ENCODE peak calls at places on chromosomes 16 and 17, in seven cellular contexts. S, Z, J, P, B, W and I are unnamed samples.

GRCh38 chr17:1083451-1084187 is 86.7 kb downstream of the TIMM22 start:
- DNase-seq in S (peak; percentile 47), Z (no peak), J (no peak), P (no peak), B (no peak), W (no peak), I (no peak)

GRCh38 chr16:72371307-72372081 is 199.5 kb upstream of the PMFBP1 start:
- DNase-seq in S (peak; percentile 61), Z (no peak), J (no peak), P (no peak), B (no peak), W (peak; percentile 25), I (no peak)

GRCh38 chr16:58158137-58158536 is 29.0 kb upstream of the CFAP20 start:
- DNase-seq in S (no peak), Z (no peak), J (no peak), P (no peak), B (no peak), W (no peak), I (no peak)

GRCh38 chr16:49854227-49855203 is 1.4 kb downstream of the ZNF423 start:
- DNase-seq in S (no peak), Z (no peak), J (peak; percentile 31), P (no peak), B (peak; percentile 53), W (no peak), I (peak; percentile 78)

GRCh38 chr16:86979984-86980553 is 337.1 kb downstream of the C16orf95 start:
- DNase-seq in S (no peak), Z (no peak), J (no peak), P (no peak), B (no peak), W (no peak), I (no peak)

GRCh38 chr17:68763551-68763950 is 162.4 kb upstream of the FAM20A start:
- DNase-seq in S (peak; percentile 36), Z (no peak), J (no peak), P (peak; percentile 38), B (no peak), W (peak; percentile 40), I (no peak)

GRCh38 chr17:27327397-27327796 is 33.5 kb downstream of the WSB1 start:
- DNase-seq in S (no peak), Z (no peak), J (no peak), P (no peak), B (no peak), W (no peak), I (no peak)

GRCh38 chr17:2137342-2138098 is 82.6 kb downstream of the HIC1 start:
- DNase-seq in S (peak; percentile 89), Z (no peak), J (no peak), P (no peak), B (no peak), W (peak; percentile 90), I (no peak)

GRCh38 chr16:85970712-85971220 is 71.8 kb downstream of the IRF8 start:
- DNase-seq in S (peak; percentile 66), Z (no peak), J (no peak), P (peak; percentile 25), B (no peak), W (peak; percentile 0), I (no peak)

GRCh38 chr17:81294512-81295030 is 536 bp downstream of the SLC38A10 start:
- DNase-seq in S (no peak), Z (no peak), J (peak; percentile 53), P (no peak), B (peak; percentile 49), W (peak; percentile 9), I (no peak)

GRCh38 chr17:72338847-72339790 is 218.3 kb downstream of the SOX9 start:
- DNase-seq in S (peak; percentile 99), Z (no peak), J (peak; percentile 53), P (peak; percentile 97), B (peak; percentile 19), W (peak; percentile 97), I (no peak)

GRCh38 chr17:66006654-66007053 is 185.3 kb downstream of the CEP112 start:
- DNase-seq in S (no peak), Z (no peak), J (no peak), P (no peak), B (no peak), W (no peak), I (no peak)

GRCh38 chr16:19294156-19294649 is 8.7 kb downstream of the CLEC19A start:
- DNase-seq in S (no peak), Z (no peak), J (no peak), P (no peak), B (peak; percentile 46), W (no peak), I (peak; percentile 49)

GRCh38 chr17:60586288-60586974 is 13.6 kb upstream of the PPM1D start:
- DNase-seq in S (no peak), Z (no peak), J (no peak), P (peak; percentile 35), B (no peak), W (peak; percentile 13), I (no peak)
- H3K4me1 ChIP-seq in S (no peaks in the 10 kb centered on the region), Z (no peaks in the 10 kb centered on the region), J (no peaks in the 10 kb centered on the region), P (no peaks in the 10 kb centered on the region), B (no peaks in the 10 kb centered on the region), W (no peaks in the 10 kb centered on the region), I (no peaks in the 10 kb centered on the region)

GRCh38 chr17:18987862-18988545 is 16.6 kb downstream of the FAM83G start:
- DNase-seq in S (no peak), Z (no peak), J (no peak), P (no peak), B (no peak), W (no peak), I (no peak)

GRCh38 chr17:18984273-18985114 is 20.1 kb downstream of the FAM83G start:
- DNase-seq in S (no peak), Z (no peak), J (no peak), P (peak; percentile 20), B (no peak), W (no peak), I (no peak)

GRCh38 chr17:18987230-18987610 is 17.3 kb downstream of the FAM83G start:
- DNase-seq in S (no peak), Z (no peak), J (no peak), P (no peak), B (no peak), W (no peak), I (no peak)

GRCh38 chr17:18986541-18987229 is 17.9 kb downstream of the FAM83G start:
- DNase-seq in S (no peak), Z (no peak), J (no peak), P (no peak), B (no peak), W (no peak), I (no peak)

DNA sequence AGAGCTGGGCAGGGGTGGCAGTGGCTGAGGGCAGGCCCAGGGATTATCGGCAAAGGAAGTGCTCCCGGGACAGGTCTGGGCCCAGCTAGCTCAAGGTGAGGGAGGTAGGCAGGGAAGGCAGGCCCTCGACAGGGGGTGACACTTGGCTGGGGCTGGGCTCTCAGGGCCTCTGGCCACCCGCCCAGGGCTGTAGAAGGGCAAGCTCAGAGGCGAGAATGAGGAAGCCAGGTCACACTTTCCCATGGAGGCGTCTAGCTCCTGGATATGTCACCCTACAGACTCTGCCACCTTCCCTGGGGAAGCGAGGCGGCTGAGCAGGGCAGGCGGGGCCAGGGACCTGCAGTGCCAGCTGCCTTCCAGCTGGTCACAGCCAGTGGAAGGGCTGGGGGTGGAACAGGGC is 19.1 kb downstream of the FAM83G start:
- DNase-seq in S (no peak), Z (no peak), J (no peak), P (no peak), B (no peak), W (no peak), I (no peak)
- TF ChIP-seq CTCF in S (no peak), Z (no peak), J (no peak), P (no peak), B (no peak), W (no peak), I (no peak)

GRCh38 chr16:68356919-68357286 is 46.1 kb downstream of the PRMT7 start:
- DNase-seq in S (no peak), Z (no peak), J (no peak), P (no peak), B (no peak), W (no peak), I (no peak)

GRCh38 chr16:68357521-68357922 is 46.7 kb downstream of the PRMT7 start:
- DNase-seq in S (no peak), Z (no peak), J (no peak), P (no peak), B (no peak), W (no peak), I (no peak)

GRCh38 chr16:68356249-68356918 is 45.6 kb downstream of the PRMT7 start:
- DNase-seq in S (no peak), Z (peak; percentile 58), J (no peak), P (no peak), B (no peak), W (no peak), I (no peak)

GRCh38 chr16:68354816-68355215 is 44.0 kb downstream of the PRMT7 start:
- DNase-seq in S (no peak), Z (no peak), J (no peak), P (no peak), B (no peak), W (no peak), I (no peak)

DNA sequence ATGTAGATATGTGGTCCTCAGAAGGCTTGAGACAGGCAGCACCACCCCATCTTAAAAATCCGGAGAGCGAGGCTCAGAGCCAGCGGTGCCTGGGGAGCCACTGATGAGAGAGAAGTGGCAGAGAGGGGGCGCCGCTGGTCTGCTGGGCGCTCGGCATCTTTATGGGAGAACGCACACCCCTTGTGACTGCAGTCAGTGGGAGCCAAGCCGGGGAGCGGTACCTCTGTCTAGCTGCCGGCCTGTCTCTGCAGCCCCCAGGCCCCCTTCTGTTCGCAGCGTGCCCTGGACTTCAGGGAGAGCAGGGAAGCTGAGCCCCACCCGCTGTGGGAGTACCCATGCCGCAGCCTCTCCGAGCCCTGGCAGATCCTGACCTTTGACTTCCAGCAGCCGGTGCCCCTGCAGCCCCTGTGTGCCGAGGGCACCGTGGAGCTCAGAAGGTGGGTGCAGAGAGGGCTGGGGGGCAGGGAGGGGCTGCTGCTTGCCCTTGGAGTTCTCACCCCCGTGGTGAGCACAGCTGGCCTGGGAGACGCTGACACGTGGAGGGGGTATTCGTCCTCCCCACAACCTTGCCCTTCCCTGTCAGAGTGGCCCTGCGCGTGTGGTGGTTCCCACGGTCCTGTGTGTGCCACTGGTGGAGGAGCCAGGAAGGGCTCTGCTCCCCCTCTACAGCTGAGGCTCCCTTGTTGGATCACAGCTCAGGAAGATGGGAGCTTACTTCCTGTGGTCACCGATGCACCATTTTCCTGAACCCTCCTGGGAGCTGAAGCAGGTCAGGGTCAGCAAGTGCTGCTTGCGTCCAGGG is 44.8 kb downstream of the PRMT7 start:
- DNase-seq in S (no peak), Z (no peak), J (no peak), P (no peak), B (no peak), W (no peak), I (no peak)
- H3K27ac ChIP-seq in S (no peak overlapping the region), Z (no peak overlapping the region), J (no peak overlapping the region), P (no peak overlapping the region), B (no peak overlapping the region), W (no peak overlapping the region), I (no peak overlapping the region)

DNA sequence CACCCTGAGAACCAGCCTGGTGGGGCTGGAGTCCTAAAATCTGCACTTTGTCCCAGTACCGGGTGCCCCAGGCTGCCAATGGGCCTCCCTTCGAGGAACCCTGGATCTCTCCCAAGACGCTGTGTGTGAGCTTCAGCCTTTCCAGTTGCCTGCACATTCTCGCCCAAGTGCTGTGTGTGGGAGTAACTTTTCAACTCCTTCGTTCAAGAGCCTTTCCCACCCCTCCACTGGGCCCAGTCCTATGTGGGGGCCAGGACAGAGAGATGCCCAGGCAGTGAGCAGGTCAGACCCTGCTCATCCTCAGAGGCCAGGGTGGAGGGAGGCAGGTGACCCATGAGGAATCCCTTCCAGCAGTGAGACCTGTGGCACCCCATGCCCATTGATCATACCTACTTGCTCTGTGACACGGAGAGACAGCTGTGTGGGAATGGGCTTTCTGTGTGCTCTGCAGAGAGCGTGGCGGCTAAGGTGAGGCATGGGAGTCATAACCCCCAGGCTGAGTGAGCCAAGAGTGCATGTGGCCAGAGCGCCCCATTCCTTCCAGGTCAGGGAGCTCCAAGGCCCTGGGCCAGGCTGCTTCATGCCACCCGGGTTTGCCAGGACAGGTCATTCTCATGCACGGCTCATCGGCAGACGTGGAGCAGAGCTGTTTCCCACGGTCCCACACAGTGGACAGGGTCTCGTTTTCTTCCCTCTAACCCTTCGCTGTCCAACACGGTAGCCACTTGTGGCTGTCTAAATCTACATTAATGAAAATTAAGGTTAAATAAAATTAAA is 154.4 kb downstream of the CLEC16A start:
- DNase-seq in S (no peak), Z (no peak), J (no peak), P (no peak), B (no peak), W (no peak), I (no peak)
- H3K4me1 ChIP-seq in S (peaks cover 44% of the 10 kb centered on the region), Z (peaks cover 19% of the 10 kb centered on the region), J (no peaks in the 10 kb centered on the region), P (peaks cover 21% of the 10 kb centered on the region), B (peaks cover 44% of the 10 kb centered on the region), W (peaks cover 52% of the 10 kb centered on the region), I (peaks cover 12% of the 10 kb centered on the region)